ENCODE peak calls at places on chromosomes 7 and 10, in ten cellular contexts. N is effector memory CD8-positive, alpha-beta T cell; W is NCI-H1694 treated with DMSO at 0.1 percent for 48 hours; E is hypothalamus; A is ureter; I is GM04503; T is NCI-H345; K is T-helper 17 cell; G is stromal cell of bone marrow; M is A549. H is an unnamed sample.

GRCh38 chr10:93947055-93947454 is 46.7 kb upstream of the PLCE1 start:
- DNase-seq in N (no peak), W (no peak), E (no peak), A (no peak), I (peak), T (no peak), K (no peak), G (peak), M (no peak), H (peak)

GRCh38 chr10:116371737-116372136 is 47.5 kb downstream of the CCDC172 start:
- DNase-seq in N (no peak), W (no peak), E (no peak), A (no peak), I (no peak), T (no peak), K (no peak), G (peak), M (no peak), H (no peak)

GRCh38 chr10:18606051-18606730 is 45.2 kb downstream of the NSUN6 start:
- DNase-seq in N (no peak), W (no peak), E (no peak), A (no peak), I (no peak), T (no peak), K (no peak), G (no peak), M (no peak), H (no peak)

GRCh38 chr7:28536259-28536658 is 123.9 kb downstream of the CREB5 start:
- DNase-seq in N (no peak), W (no peak), E (no peak), A (no peak), I (no peak), T (no peak), K (no peak), G (no peak), M (peak), H (no peak)

GRCh38 chr7:128871050-128871449 is 8.4 kb downstream of the ATP6V1F start:
- DNase-seq in N (no peak), W (no peak), E (no peak), A (no peak), I (no peak), T (no peak), K (no peak), G (no peak), M (no peak), H (no peak)

GRCh38 chr10:84008878-84009277 is 130.4 kb upstream of the GHITM start:
- DNase-seq in N (peak), W (no peak), E (no peak), A (no peak), I (no peak), T (no peak), K (no peak), G (peak), M (peak), H (no peak)

GRCh38 chr10:101780187-101780817 is 2.9 kb downstream of the NPM3 start:
- DNase-seq in N (no peak), W (no peak), E (no peak), A (peak), I (no peak), T (no peak), K (no peak), G (no peak), M (no peak), H (no peak)

GRCh38 chr10:126528320-126528835 is 140.1 kb upstream of the ADAM12 start:
- DNase-seq in N (no peak), W (no peak), E (no peak), A (no peak), I (no peak), T (no peak), K (no peak), G (no peak), M (no peak), H (no peak)

GRCh38 chr7:45027774-45028114 is 27.7 kb downstream of the CCM2 start:
- DNase-seq in N (no peak), W (no peak), E (no peak), A (no peak), I (no peak), T (no peak), K (no peak), G (no peak), M (no peak), H (no peak)

H was measured in RPMI7951.